ENCODE peak calls at places on chromosomes 7 and 10, in ten cellular contexts. Y is left lung; B is ascending aorta; L is right cardiac atrium; T is activated naive CD4-positive, alpha-beta T cell treated with anti-CD3 and anti-CD28 coated beads, Interleukin-2, amount 10 ng/mL, durations not matched to agents 7 days and 5 days; X is epithelial cell of esophagus; G is NCI-H69; W is nucleus accumbens; J is amniotic epithelial cell; K is CD4-positive, alpha-beta T cell. Z is an unnamed sample.

GRCh38 chr7:117970806-117971205 is 97.6 kb upstream of the CTTNBP2 start:
- DNase-seq in Y (no peak), B (no peak), L (no peak), T (no peak), X (no peak), G (no peak), W (no peak), J (no peak), K (no peak), Z (no peak)

GRCh38 chr7:494261-494687 is 25.4 kb downstream of the PDGFA start:
- DNase-seq in Y (peak), B (no peak), L (peak), T (no peak), X (peak), G (no peak), W (peak), J (no peak), K (no peak), Z (no peak)

GRCh38 chr7:28774529-28775057 is 183.5 kb downstream of the TRIL start:
- DNase-seq in Y (no peak), B (no peak), L (no peak), T (no peak), X (no peak), G (peak), W (no peak), J (no peak), K (no peak), Z (no peak)

GRCh38 chr7:24728503-24729364 is 28.5 kb downstream of the GSDME start:
- DNase-seq in Y (no peak), B (no peak), L (no peak), T (peak), X (no peak), G (no peak), W (no peak), J (peak), K (no peak), Z (no peak)

GRCh38 chr7:3880221-3880935 is 579.3 kb downstream of the SDK1 start:
- DNase-seq in Y (no peak), B (no peak), L (no peak), T (no peak), X (no peak), G (peak), W (no peak), J (no peak), K (no peak), Z (no peak)

GRCh38 chr10:19904202-19904661 is 88.0 kb downstream of the PLXDC2 start:
- DNase-seq in Y (no peak), B (no peak), L (no peak), T (no peak), X (no peak), G (peak), W (no peak), J (peak), K (no peak), Z (no peak)

GRCh38 chr7:100102950-100103840 is 1.8 kb downstream of the AP4M1 start:
- DNase-seq in Y (no peak), B (no peak), L (no peak), T (no peak), X (no peak), G (no peak), W (no peak), J (peak), K (no peak), Z (no peak)

GRCh38 chr10:68876246-68876918 is 24.7 kb upstream of the DDX50 start:
- DNase-seq in Y (no peak), B (no peak), L (no peak), T (no peak), X (no peak), G (peak), W (no peak), J (peak), K (no peak), Z (no peak)

GRCh38 chr7:110842796-110843195 is 248.1 kb upstream of the LRRN3 start:
- DNase-seq in Y (no peak), B (no peak), L (no peak), T (no peak), X (no peak), G (no peak), W (no peak), J (no peak), K (no peak), Z (no peak)

GRCh38 chr10:31936933-31937332 is 8.3 kb upstream of the ARHGAP12 start:
- DNase-seq in Y (no peak), B (no peak), L (no peak), T (no peak), X (peak), G (no peak), W (no peak), J (peak), K (no peak), Z (no peak)

GRCh38 chr10:80464557-80465466 is 10.7 kb downstream of the TSPAN14 start:
- DNase-seq in Y (no peak), B (no peak), L (no peak), T (peak), X (no peak), G (peak), W (no peak), J (no peak), K (no peak), Z (no peak)

GRCh38 chr10:132296671-132297443 is 10.9 kb downstream of the STK32C start:
- DNase-seq in Y (peak), B (no peak), L (no peak), T (no peak), X (no peak), G (no peak), W (no peak), J (no peak), K (no peak), Z (no peak)

GRCh38 chr10:8051109-8051781 is 3.2 kb upstream of the GATA3 start:
- DNase-seq in Y (no peak), B (no peak), L (no peak), T (no peak), X (no peak), G (peak), W (no peak), J (no peak), K (no peak), Z (no peak)

GRCh38 chr10:90111671-90112070 is 410.3 kb downstream of the KIF20B start:
- DNase-seq in Y (no peak), B (no peak), L (no peak), T (no peak), X (no peak), G (no peak), W (no peak), J (peak), K (no peak), Z (no peak)

GRCh38 chr10:76080991-76081390 is 649.6 kb downstream of the LRMDA start:
- DNase-seq in Y (no peak), B (no peak), L (no peak), T (no peak), X (peak), G (no peak), W (no peak), J (peak), K (no peak), Z (no peak)

GRCh38 chr7:141649865-141650499 is 52.0 kb downstream of the DENND11 start:
- DNase-seq in Y (no peak), B (no peak), L (peak), T (peak), X (peak), G (peak), W (no peak), J (peak), K (no peak), Z (no peak)

GRCh38 chr7:22184549-22185199 is 172.3 kb downstream of the RAPGEF5 start:
- DNase-seq in Y (no peak), B (no peak), L (no peak), T (no peak), X (no peak), G (peak), W (no peak), J (no peak), K (no peak), Z (no peak)